ENCODE peak calls at places on chromosomes 2 and 18, in six cellular contexts. C is activated CD4-positive, alpha-beta T cell treated with anti-CD3 and anti-CD28 coated beads, Interleukin-2, amount 50 U/mL, for 4 hours; D is GM03348; U is mucosa of gallbladder; E is stimulated activated naive B cell treated with anti-CD40 and anti-IgM and Interleukin-4, amounts not matched to agents 10 μg/mL and 1 μg/mL and 100 μg/mL, for 72 hours; Z is EL. X is an unnamed sample.

GRCh38 chr2:36707050-36707449 is 10.5 kb downstream of the VIT start:
- DNase-seq in C (no peak), D (peak), U (no peak), E (no peak), Z (peak), X (no peak)

GRCh38 chr2:149314687-149315086 is 15.7 kb upstream of the LYPD6 start:
- DNase-seq in C (no peak), D (no peak), U (no peak), E (no peak), Z (no peak), X (no peak)

GRCh38 chr2:236685361-236685760 is 115.7 kb downstream of the ACKR3 start:
- DNase-seq in C (no peak), D (no peak), U (no peak), E (no peak), Z (no peak), X (no peak)

GRCh38 chr2:173136614-173137013 is 61.0 kb downstream of the MAP3K20 start:
- DNase-seq in C (no peak), D (no peak), U (no peak), E (no peak), Z (no peak), X (no peak)

GRCh38 chr2:73426161-73426560 is 40.5 kb downstream of the ALMS1 start:
- DNase-seq in C (no peak), D (no peak), U (no peak), E (no peak), Z (no peak), X (no peak)

GRCh38 chr2:216678813-216679657 is 16.3 kb downstream of the IGFBP5 start:
- DNase-seq in C (no peak), D (no peak), U (no peak), E (no peak), Z (no peak), X (no peak)

GRCh38 chr18:46156838-46157237 is 52.7 kb downstream of the HAUS1 start:
- DNase-seq in C (no peak), D (no peak), U (no peak), E (no peak), Z (no peak), X (peak)

GRCh38 chr2:160266078-160266551 is 66.0 kb upstream of the ITGB6 start:
- DNase-seq in C (no peak), D (no peak), U (no peak), E (no peak), Z (no peak), X (no peak)

GRCh38 chr2:223046470-223047053 is 5.4 kb upstream of the KCNE4 start:
- DNase-seq in C (no peak), D (peak), U (no peak), E (no peak), Z (peak), X (no peak)

GRCh38 chr2:212284166-212284565 is 254.4 kb downstream of the ERBB4 start:
- DNase-seq in C (no peak), D (no peak), U (no peak), E (no peak), Z (no peak), X (no peak)

GRCh38 chr2:218292700-218293014 is 354 bp upstream of the TMBIM1 start:
- DNase-seq in C (no peak), D (no peak), U (no peak), E (no peak), Z (no peak), X (no peak)

GRCh38 chr18:46630160-46630559 is 26.9 kb downstream of the LOXHD1 start:
- DNase-seq in C (no peak), D (no peak), U (no peak), E (no peak), Z (peak), X (no peak)

GRCh38 chr2:160871096-160871495 is 289.1 kb upstream of the TANK start:
- DNase-seq in C (no peak), D (no peak), U (no peak), E (no peak), Z (no peak), X (no peak)

GRCh38 chr18:77067315-77068061 is 65.1 kb downstream of the MBP start:
- DNase-seq in C (peak), D (peak), U (peak), E (peak), Z (peak), X (no peak)

GRCh38 chr18:25345432-25345831 is 6.5 kb downstream of the ZNF521 start:
- DNase-seq in C (no peak), D (no peak), U (no peak), E (no peak), Z (no peak), X (no peak)

GRCh38 chr18:69948919-69949537 is 1.4 kb upstream of the CD226 start:
- DNase-seq in C (no peak), D (no peak), U (peak), E (peak), Z (peak), X (no peak)

GRCh38 chr2:143205106-143205764 is 76.0 kb downstream of the ARHGAP15 start:
- DNase-seq in C (no peak), D (peak), U (no peak), E (no peak), Z (peak), X (no peak)

GRCh38 chr18:42373584-42373983 is 418.6 kb downstream of the PIK3C3 start:
- DNase-seq in C (no peak), D (no peak), U (no peak), E (no peak), Z (no peak), X (no peak)

GRCh38 chr18:59358611-59359575 is at the start of gene LMAN1:
- DNase-seq in C (peak), D (peak), U (peak), E (peak), Z (peak), X (peak)

GRCh38 chr18:70195852-70196434 is 9.5 kb downstream of the RTTN start:
- DNase-seq in C (no peak), D (peak), U (peak), E (no peak), Z (peak), X (no peak)

GRCh38 chr2:68060652-68061051 is 2.2 kb downstream of the C1D start:
- DNase-seq in C (no peak), D (no peak), U (no peak), E (no peak), Z (no peak), X (no peak)

GRCh38 chr2:60806988-60807681 is 51.1 kb downstream of the PAPOLG start:
- DNase-seq in C (peak), D (peak), U (no peak), E (peak), Z (peak), X (no peak)

GRCh38 chr2:15729709-15730544 is 138.3 kb downstream of the DDX1 start:
- DNase-seq in C (no peak), D (no peak), U (no peak), E (no peak), Z (no peak), X (no peak)

GRCh38 chr2:174748948-174749347 is 15.3 kb downstream of the CHRNA1 start:
- DNase-seq in C (peak), D (peak), U (peak), E (peak), Z (peak), X (peak)

GRCh38 chr2:33265584-33266338 is 210.7 kb upstream of the RASGRP3 start:
- DNase-seq in C (no peak), D (no peak), U (no peak), E (no peak), Z (no peak), X (no peak)